ENCODE peak calls at places on chromosomes 16 and 17, in four cellular contexts. H is K562, R is SK-N-SH, D is GM12878. Q is an unnamed sample.

GRCh38 chr16:68257906-68258800 is 6.2 kb upstream of the SLC7A6 start:
- DNase-seq in H (no peak), R (no peak), D (no peak), Q (no peak)

GRCh38 chr16:27642753-27643152 is 92.8 kb downstream of the KATNIP start:
- DNase-seq in H (peak; percentile 57), R (no peak), D (no peak), Q (peak; percentile 49)

GRCh38 chr16:73369841-73370240 is 321.9 kb upstream of the ZFHX3 start:
- DNase-seq in H (no peak), R (no peak), D (no peak), Q (no peak)

GRCh38 chr16:71287454-71287853 is 1.7 kb downstream of the CMTR2 start:
- DNase-seq in H (no peak), R (no peak), D (no peak), Q (no peak)

GRCh38 chr17:69222707-69223106 is 5.9 kb downstream of the ABCA10 start:
- DNase-seq in H (no peak), R (no peak), D (no peak), Q (no peak)

GRCh38 chr17:58415371-58416055 is 1.8 kb downstream of the RNF43 start:
- DNase-seq in H (no peak), R (peak; percentile 11), D (no peak), Q (no peak)

GRCh38 chr17:38825762-38826247 is 684 bp upstream of the CWC25 start:
- DNase-seq in H (peak; percentile 17), R (no peak), D (no peak), Q (no peak)

GRCh38 chr16:55443855-55444254 is 35.1 kb upstream of the MMP2 start:
- DNase-seq in H (no peak), R (no peak), D (no peak), Q (no peak)

GRCh38 chr16:3173892-3174617 is 13.9 kb upstream of the OR1F1 start:
- DNase-seq in H (peak; percentile 87), R (peak; percentile 81), D (no peak), Q (peak; percentile 92)

GRCh38 chr17:1241904-1242303 is 28.3 kb upstream of the BHLHA9 start:
- DNase-seq in H (no peak), R (peak; percentile 68), D (no peak), Q (no peak)

GRCh38 chr17:43068570-43069367 is 43.7 kb downstream of the RND2 start:
- DNase-seq in H (no peak), R (no peak), D (no peak), Q (no peak)

GRCh38 chr17:15651001-15651582 is 31.6 kb upstream of the FBXW10B start:
- DNase-seq in H (no peak), R (peak; percentile 51), D (no peak), Q (no peak)

GRCh38 chr17:1460233-1460632 is 4.2 kb upstream of the CRK start:
- DNase-seq in H (no peak), R (no peak), D (no peak), Q (no peak)

GRCh38 chr16:81752225-81752875 is 26.7 kb upstream of the PLCG2 start:
- DNase-seq in H (peak; percentile 94), R (no peak), D (peak; percentile 72), Q (no peak)

GRCh38 chr17:72411124-72411563 is 290.3 kb downstream of the SOX9 start:
- DNase-seq in H (no peak), R (no peak), D (no peak), Q (no peak)

GRCh38 chr17:62847426-62847825 is 39.3 kb upstream of the MARCHF10 start:
- DNase-seq in H (no peak), R (no peak), D (no peak), Q (no peak)

GRCh38 chr16:67148656-67149275 is 2.0 kb downstream of the B3GNT9 start:
- DNase-seq in H (no peak), R (no peak), D (no peak), Q (no peak)

GRCh38 chr17:1197379-1197778 is 17.6 kb upstream of the ABR start:
- DNase-seq in H (no peak), R (no peak), D (no peak), Q (no peak)

GRCh38 chr17:40903129-40903847 is 18.2 kb upstream of the KRT20 start:
- DNase-seq in H (peak; percentile 32), R (no peak), D (no peak), Q (no peak)

GRCh38 chr16:67241008-67241900 is 6.0 kb downstream of the FHOD1 start:
- DNase-seq in H (peak; percentile 83), R (no peak), D (no peak), Q (no peak)

GRCh38 chr16:87421369-87421912 is 29.3 kb downstream of the MAP1LC3B start:
- DNase-seq in H (no peak), R (peak; percentile 59), D (no peak), Q (no peak)

GRCh38 chr17:13885953-13886889 is 183.1 kb upstream of the COX10 start:
- DNase-seq in H (no peak), R (no peak), D (no peak), Q (no peak)

GRCh38 chr16:75260856-75261589 is 9.6 kb upstream of the BCAR1 start:
- DNase-seq in H (no peak), R (peak; percentile 10), D (no peak), Q (no peak)

GRCh38 chr16:5551909-5552308 is 454.3 kb upstream of the EEF2KMT start:
- DNase-seq in H (no peak), R (no peak), D (no peak), Q (no peak)

GRCh38 chr17:17295141-17295540 is 8.0 kb upstream of the NT5M start:
- DNase-seq in H (no peak), R (no peak), D (no peak), Q (no peak)

GRCh38 chr17:39701012-39701783 is 1.3 kb downstream of the ERBB2 start:
- DNase-seq in H (no peak), R (no peak), D (no peak), Q (no peak)

GRCh38 chr16:2089676-2090480 is 42.1 kb downstream of the TSC2 start:
- DNase-seq in H (no peak), R (no peak), D (no peak), Q (no peak)

GRCh38 chr17:45761957-45762565 is 22.1 kb upstream of the CRHR1 start:
- DNase-seq in H (no peak), R (no peak), D (no peak), Q (no peak)

GRCh38 chr16:73231969-73232554 is 184.1 kb upstream of the ZFHX3 start:
- DNase-seq in H (no peak), R (peak; percentile 23), D (no peak), Q (no peak)

GRCh38 chr17:74037320-74037719 is 166.2 kb upstream of the RPL38 start:
- DNase-seq in H (peak; percentile 15), R (peak; percentile 66), D (no peak), Q (no peak)

GRCh38 chr17:82267575-82268379 is 5.7 kb downstream of the CSNK1D start:
- DNase-seq in H (peak; percentile 83), R (peak; percentile 66), D (no peak), Q (no peak)

GRCh38 chr16:87002717-87003413 is 314.3 kb downstream of the C16orf95 start:
- DNase-seq in H (no peak), R (no peak), D (no peak), Q (no peak)

GRCh38 chr17:60139438-60140285 is 10.1 kb upstream of the CA4 start:
- DNase-seq in H (peak; percentile 83), R (no peak), D (no peak), Q (peak; percentile 84)

GRCh38 chr16:72475688-72476087 is 303.7 kb upstream of the PMFBP1 start:
- DNase-seq in H (no peak), R (no peak), D (no peak), Q (no peak)

DNA sequence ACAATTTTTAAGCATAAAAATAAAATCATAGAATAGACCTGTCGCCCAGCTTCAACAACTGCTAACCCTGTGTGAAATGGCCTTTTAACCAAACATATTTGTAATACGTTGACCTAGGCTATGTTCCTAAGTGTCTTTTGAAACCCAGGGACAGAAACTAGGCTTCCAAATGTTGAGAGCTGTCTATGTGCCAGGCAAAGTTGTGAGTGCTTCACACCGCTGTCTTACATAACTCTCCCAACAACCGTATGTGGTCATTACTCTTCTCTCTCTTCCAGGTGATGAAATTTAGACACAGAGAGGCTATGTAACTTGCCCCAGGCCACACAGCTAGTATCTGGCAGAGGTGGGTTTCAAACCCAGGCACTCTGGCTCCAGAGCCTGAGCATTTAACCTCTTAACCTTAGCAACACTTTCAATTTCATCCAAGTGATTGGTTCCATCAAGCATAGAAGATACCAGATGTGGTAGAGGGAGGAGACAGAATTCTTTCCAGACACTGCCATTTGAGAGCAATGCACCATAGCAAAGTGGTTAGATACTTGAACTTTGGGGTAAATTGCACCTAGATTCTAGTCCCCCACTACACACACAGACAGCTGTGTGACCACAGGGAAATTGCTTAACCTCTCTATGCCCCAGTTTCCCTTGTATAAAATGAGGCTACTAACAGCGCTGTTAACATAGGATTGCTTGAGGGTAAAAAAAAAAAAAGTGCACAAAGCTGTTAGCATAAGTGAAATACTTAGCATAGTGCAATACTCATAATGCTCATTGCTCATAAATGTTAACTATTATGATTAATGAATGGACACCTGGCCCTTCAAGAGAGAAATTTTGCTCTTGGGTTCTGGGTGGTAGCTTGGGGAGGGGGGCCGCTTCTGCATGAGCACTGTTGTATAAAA is 160.6 kb downstream of the IRX3 start:
- DNase-seq in H (no peak), R (no peak), D (no peak), Q (no peak)
- TF ChIP-seq USF1 in H (no peak), R (no peak), D (no peak), Q (no peak)

DNA sequence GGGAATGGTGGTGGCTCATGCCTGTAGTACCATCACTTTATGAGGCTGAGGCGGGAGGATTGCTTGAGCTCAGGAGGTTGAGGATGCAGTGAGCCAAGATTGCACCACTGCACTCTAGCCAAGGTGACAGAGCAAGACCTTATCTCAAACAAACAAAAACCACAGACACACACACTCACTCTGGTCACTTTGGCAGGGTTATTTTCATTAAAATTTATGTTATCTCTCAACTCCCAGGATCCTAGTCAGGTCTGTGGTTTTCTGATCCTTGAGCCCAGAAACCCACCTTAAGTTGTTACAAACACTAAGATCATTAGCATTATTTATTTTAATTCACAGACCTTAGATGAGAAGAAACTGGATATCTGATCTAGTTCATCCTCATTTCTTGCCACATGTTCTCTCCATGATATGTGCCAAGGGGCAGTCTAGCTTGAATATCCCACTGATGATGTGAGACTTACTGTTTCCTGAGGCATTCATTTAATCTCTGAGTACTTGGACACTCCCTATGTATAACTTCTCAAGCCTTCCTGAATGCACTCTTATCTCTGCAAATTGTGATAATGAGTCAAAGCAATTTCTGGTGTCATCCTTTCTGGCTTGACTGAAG is 9.6 kb downstream of the ABHD15 start:
- DNase-seq in H (peak; percentile 72), R (no peak), D (no peak), Q (no peak)
- TF ChIP-seq USF1 in H (no peak), R (no peak), D (no peak), Q (no peak)

GRCh38 chr17:65190467-65191095 is 53.4 kb downstream of the RGS9 start:
- DNase-seq in H (no peak), R (no peak), D (no peak), Q (no peak)
- TF ChIP-seq USF1 in H (no peak), R (no peak), D (no peak), Q (no peak)

GRCh38 chr16:10123141-10123540 is 59.1 kb downstream of the GRIN2A start:
- DNase-seq in H (no peak), R (no peak), D (no peak), Q (no peak)
- TF ChIP-seq USF1 in H (no peak), R (no peak), D (no peak), Q (no peak)

GRCh38 chr16:53504161-53504663 is 1.2 kb upstream of the AKTIP start:
- DNase-seq in H (peak; percentile 20), R (peak; percentile 49), D (no peak), Q (peak; percentile 11)
- TF ChIP-seq USF1 in H (no peak), R (no peak), D (no peak), Q (no peak)

GRCh38 chr17:50513501-50513900 is 5.3 kb downstream of the MYCBPAP start:
- DNase-seq in H (no peak), R (no peak), D (no peak), Q (no peak)
- TF ChIP-seq USF1 in H (no peak), R (no peak), D (no peak), Q (no peak)

GRCh38 chr16:12182202-12182601 is 205.7 kb downstream of the SNX29 start:
- DNase-seq in H (no peak), R (no peak), D (no peak), Q (no peak)
- TF ChIP-seq USF1 in H (no peak), R (no peak), D (no peak), Q (no peak)